ENCODE peak calls at places on chromosome 11, in ten cellular contexts. One of them, this sample, is unnamed.

GRCh38 chr11:112797072-112797471 is 164.1 kb upstream of the NCAM1 start:
- DNase-seq in chondrocyte: no peak
- DNase-seq in stimulated activated CD4-positive, alpha-beta T cell treated with anti-CD3 and anti-CD28 coated beads, Interleukin-1b, Interleukin-23, amount 100 ng/mL, for 1 hour: no peak
- DNase-seq in GM23338: peak
- DNase-seq in activated T-cell treated with anti-CD3 and anti-CD28 coated beads, Interleukin-2, amount 50 U/mL, for 24 hours: no peak
- DNase-seq in GM12891: no peak
- DNase-seq in AG20443: no peak
- DNase-seq in hippocampal formation: no peak
- DNase-seq in AG09309: no peak
- DNase-seq in kidney glomerular epithelial cell: peak
- DNase-seq in this sample: peak

GRCh38 chr11:110712643-110713468 is 619 bp upstream of the ARHGAP20 start:
- DNase-seq in chondrocyte: peak
- DNase-seq in stimulated activated CD4-positive, alpha-beta T cell treated with anti-CD3 and anti-CD28 coated beads, Interleukin-1b, Interleukin-23, amount 100 ng/mL, for 1 hour: no peak
- DNase-seq in GM23338: peak
- DNase-seq in activated T-cell treated with anti-CD3 and anti-CD28 coated beads, Interleukin-2, amount 50 U/mL, for 24 hours: no peak
- DNase-seq in GM12891: peak
- DNase-seq in AG20443: peak
- DNase-seq in hippocampal formation: peak
- DNase-seq in AG09309: no peak
- DNase-seq in kidney glomerular epithelial cell: peak
- DNase-seq in this sample: peak

GRCh38 chr11:3169235-3169951 is 4.3 kb upstream of the OSBPL5 start:
- DNase-seq in chondrocyte: peak
- DNase-seq in stimulated activated CD4-positive, alpha-beta T cell treated with anti-CD3 and anti-CD28 coated beads, Interleukin-1b, Interleukin-23, amount 100 ng/mL, for 1 hour: no peak
- DNase-seq in GM23338: peak
- DNase-seq in activated T-cell treated with anti-CD3 and anti-CD28 coated beads, Interleukin-2, amount 50 U/mL, for 24 hours: peak
- DNase-seq in GM12891: peak
- DNase-seq in AG20443: peak
- DNase-seq in hippocampal formation: no peak
- DNase-seq in AG09309: no peak
- DNase-seq in kidney glomerular epithelial cell: no peak
- DNase-seq in this sample: peak

GRCh38 chr11:117933930-117934329 is 4.7 kb upstream of the TMPRSS13 start:
- DNase-seq in chondrocyte: no peak
- DNase-seq in stimulated activated CD4-positive, alpha-beta T cell treated with anti-CD3 and anti-CD28 coated beads, Interleukin-1b, Interleukin-23, amount 100 ng/mL, for 1 hour: no peak
- DNase-seq in GM23338: peak
- DNase-seq in activated T-cell treated with anti-CD3 and anti-CD28 coated beads, Interleukin-2, amount 50 U/mL, for 24 hours: peak
- DNase-seq in GM12891: no peak
- DNase-seq in AG20443: no peak
- DNase-seq in hippocampal formation: no peak
- DNase-seq in AG09309: no peak
- DNase-seq in kidney glomerular epithelial cell: no peak
- DNase-seq in this sample: peak

GRCh38 chr11:61138940-61139339 is 22.3 kb downstream of the VPS37C start:
- DNase-seq in chondrocyte: no peak
- DNase-seq in stimulated activated CD4-positive, alpha-beta T cell treated with anti-CD3 and anti-CD28 coated beads, Interleukin-1b, Interleukin-23, amount 100 ng/mL, for 1 hour: no peak
- DNase-seq in GM23338: no peak
- DNase-seq in activated T-cell treated with anti-CD3 and anti-CD28 coated beads, Interleukin-2, amount 50 U/mL, for 24 hours: no peak
- DNase-seq in GM12891: no peak
- DNase-seq in AG20443: peak
- DNase-seq in hippocampal formation: no peak
- DNase-seq in AG09309: peak
- DNase-seq in kidney glomerular epithelial cell: no peak
- DNase-seq in this sample: no peak

GRCh38 chr11:64466115-64466718 is 107.3 kb downstream of the RPS6KA4 start:
- DNase-seq in chondrocyte: no peak
- DNase-seq in stimulated activated CD4-positive, alpha-beta T cell treated with anti-CD3 and anti-CD28 coated beads, Interleukin-1b, Interleukin-23, amount 100 ng/mL, for 1 hour: no peak
- DNase-seq in GM23338: no peak
- DNase-seq in activated T-cell treated with anti-CD3 and anti-CD28 coated beads, Interleukin-2, amount 50 U/mL, for 24 hours: no peak
- DNase-seq in GM12891: no peak
- DNase-seq in AG20443: no peak
- DNase-seq in hippocampal formation: no peak
- DNase-seq in AG09309: no peak
- DNase-seq in kidney glomerular epithelial cell: no peak
- DNase-seq in this sample: no peak

GRCh38 chr11:126573325-126574076 is 218.0 kb downstream of the ST3GAL4 start:
- DNase-seq in chondrocyte: no peak
- DNase-seq in stimulated activated CD4-positive, alpha-beta T cell treated with anti-CD3 and anti-CD28 coated beads, Interleukin-1b, Interleukin-23, amount 100 ng/mL, for 1 hour: no peak
- DNase-seq in GM23338: peak
- DNase-seq in activated T-cell treated with anti-CD3 and anti-CD28 coated beads, Interleukin-2, amount 50 U/mL, for 24 hours: no peak
- DNase-seq in GM12891: no peak
- DNase-seq in AG20443: no peak
- DNase-seq in hippocampal formation: no peak
- DNase-seq in AG09309: no peak
- DNase-seq in kidney glomerular epithelial cell: no peak
- DNase-seq in this sample: peak

GRCh38 chr11:45089251-45089650 is 57.2 kb upstream of the PRDM11 start:
- DNase-seq in chondrocyte: no peak
- DNase-seq in stimulated activated CD4-positive, alpha-beta T cell treated with anti-CD3 and anti-CD28 coated beads, Interleukin-1b, Interleukin-23, amount 100 ng/mL, for 1 hour: no peak
- DNase-seq in GM23338: no peak
- DNase-seq in activated T-cell treated with anti-CD3 and anti-CD28 coated beads, Interleukin-2, amount 50 U/mL, for 24 hours: no peak
- DNase-seq in GM12891: no peak
- DNase-seq in AG20443: peak
- DNase-seq in hippocampal formation: no peak
- DNase-seq in AG09309: peak
- DNase-seq in kidney glomerular epithelial cell: peak
- DNase-seq in this sample: no peak

GRCh38 chr11:128334311-128335044 is 252.9 kb downstream of the ETS1 start:
- DNase-seq in chondrocyte: no peak
- DNase-seq in stimulated activated CD4-positive, alpha-beta T cell treated with anti-CD3 and anti-CD28 coated beads, Interleukin-1b, Interleukin-23, amount 100 ng/mL, for 1 hour: no peak
- DNase-seq in GM23338: no peak
- DNase-seq in activated T-cell treated with anti-CD3 and anti-CD28 coated beads, Interleukin-2, amount 50 U/mL, for 24 hours: no peak
- DNase-seq in GM12891: no peak
- DNase-seq in AG20443: no peak
- DNase-seq in hippocampal formation: no peak
- DNase-seq in AG09309: no peak
- DNase-seq in kidney glomerular epithelial cell: no peak
- DNase-seq in this sample: no peak

GRCh38 chr11:130581631-130582030 is 133.2 kb downstream of the ADAMTS15 start:
- DNase-seq in chondrocyte: no peak
- DNase-seq in stimulated activated CD4-positive, alpha-beta T cell treated with anti-CD3 and anti-CD28 coated beads, Interleukin-1b, Interleukin-23, amount 100 ng/mL, for 1 hour: no peak
- DNase-seq in GM23338: no peak
- DNase-seq in activated T-cell treated with anti-CD3 and anti-CD28 coated beads, Interleukin-2, amount 50 U/mL, for 24 hours: no peak
- DNase-seq in GM12891: no peak
- DNase-seq in AG20443: no peak
- DNase-seq in hippocampal formation: no peak
- DNase-seq in AG09309: no peak
- DNase-seq in kidney glomerular epithelial cell: peak
- DNase-seq in this sample: no peak

GRCh38 chr11:83079820-83080219 is 8.1 kb upstream of the RAB30 start:
- DNase-seq in chondrocyte: no peak
- DNase-seq in stimulated activated CD4-positive, alpha-beta T cell treated with anti-CD3 and anti-CD28 coated beads, Interleukin-1b, Interleukin-23, amount 100 ng/mL, for 1 hour: no peak
- DNase-seq in GM23338: no peak
- DNase-seq in activated T-cell treated with anti-CD3 and anti-CD28 coated beads, Interleukin-2, amount 50 U/mL, for 24 hours: no peak
- DNase-seq in GM12891: no peak
- DNase-seq in AG20443: no peak
- DNase-seq in hippocampal formation: no peak
- DNase-seq in AG09309: no peak
- DNase-seq in kidney glomerular epithelial cell: no peak
- DNase-seq in this sample: no peak

GRCh38 chr11:46555269-46556054 is 38.4 kb downstream of the AMBRA1 start:
- DNase-seq in chondrocyte: no peak
- DNase-seq in stimulated activated CD4-positive, alpha-beta T cell treated with anti-CD3 and anti-CD28 coated beads, Interleukin-1b, Interleukin-23, amount 100 ng/mL, for 1 hour: no peak
- DNase-seq in GM23338: no peak
- DNase-seq in activated T-cell treated with anti-CD3 and anti-CD28 coated beads, Interleukin-2, amount 50 U/mL, for 24 hours: no peak
- DNase-seq in GM12891: no peak
- DNase-seq in AG20443: no peak
- DNase-seq in hippocampal formation: no peak
- DNase-seq in AG09309: peak
- DNase-seq in kidney glomerular epithelial cell: no peak
- DNase-seq in this sample: no peak

GRCh38 chr11:4541071-4541470 is 3.9 kb upstream of the OR52M1 start:
- DNase-seq in chondrocyte: no peak
- DNase-seq in stimulated activated CD4-positive, alpha-beta T cell treated with anti-CD3 and anti-CD28 coated beads, Interleukin-1b, Interleukin-23, amount 100 ng/mL, for 1 hour: no peak
- DNase-seq in GM23338: no peak
- DNase-seq in activated T-cell treated with anti-CD3 and anti-CD28 coated beads, Interleukin-2, amount 50 U/mL, for 24 hours: no peak
- DNase-seq in GM12891: no peak
- DNase-seq in AG20443: no peak
- DNase-seq in hippocampal formation: no peak
- DNase-seq in AG09309: no peak
- DNase-seq in kidney glomerular epithelial cell: no peak
- DNase-seq in this sample: no peak

This sample was measured in H9.